ENCODE peak calls at places on chromosomes 11 and 22, in five cellular contexts. K, I, M, D and C are unnamed samples.

GRCh38 chr11:36577859-36578258 is 10.1 kb downstream of the RAG1 start:
- DNase-seq in K (no peak), I (no peak), M (no peak), D (no peak), C (no peak)

GRCh38 chr11:133082851-133083488 is 449.3 kb downstream of the OPCML start:
- DNase-seq in K (no peak), I (no peak), M (peak; percentile 28), D (no peak), C (no peak)

GRCh38 chr11:97965849-97966646 is 1054.7 kb upstream of the CNTN5 start:
- DNase-seq in K (no peak), I (no peak), M (no peak), D (no peak), C (no peak)

GRCh38 chr22:17951315-17951714 is 73.0 kb downstream of the MICAL3 start:
- DNase-seq in K (no peak), I (no peak), M (no peak), D (no peak), C (no peak)

GRCh38 chr22:26536056-26536761 is 23.9 kb upstream of the TFIP11 start:
- DNase-seq in K (no peak), I (no peak), M (no peak), D (no peak), C (no peak)

GRCh38 chr11:69914286-69915150 is 95.3 kb upstream of the FGF3 start:
- DNase-seq in K (no peak), I (peak; percentile 73), M (no peak), D (peak; percentile 53), C (no peak)

GRCh38 chr22:39133871-39134270 is 18.6 kb downstream of the CBX7 start:
- DNase-seq in K (no peak), I (no peak), M (no peak), D (peak; percentile 60), C (no peak)

GRCh38 chr11:96155627-96156378 is 187.2 kb downstream of the MAML2 start:
- DNase-seq in K (no peak), I (no peak), M (peak; percentile 91), D (peak; percentile 91), C (peak; percentile 27)

GRCh38 chr11:114166897-114167323 is 107.4 kb downstream of the ZBTB16 start:
- DNase-seq in K (peak; percentile 30), I (no peak), M (no peak), D (peak; percentile 82), C (no peak)

GRCh38 chr11:77821349-77821851 is 456 bp downstream of the AAMDC start:
- DNase-seq in K (no peak), I (no peak), M (no peak), D (peak; percentile 71), C (no peak)

GRCh38 chr11:2180775-2181370 is 9.3 kb upstream of the TH start:
- DNase-seq in K (no peak), I (no peak), M (no peak), D (no peak), C (no peak)

GRCh38 chr11:47720651-47721050 is 5.5 kb upstream of the AGBL2 start:
- DNase-seq in K (no peak), I (no peak), M (no peak), D (no peak), C (no peak)

GRCh38 chr11:111331711-111332479 is 33.5 kb downstream of the POU2AF3 start:
- DNase-seq in K (no peak), I (no peak), M (no peak), D (peak; percentile 66), C (no peak)

GRCh38 chr11:63144121-63144520 is at the start of gene SLC22A24:
- DNase-seq in K (no peak), I (no peak), M (no peak), D (no peak), C (no peak)

DNA sequence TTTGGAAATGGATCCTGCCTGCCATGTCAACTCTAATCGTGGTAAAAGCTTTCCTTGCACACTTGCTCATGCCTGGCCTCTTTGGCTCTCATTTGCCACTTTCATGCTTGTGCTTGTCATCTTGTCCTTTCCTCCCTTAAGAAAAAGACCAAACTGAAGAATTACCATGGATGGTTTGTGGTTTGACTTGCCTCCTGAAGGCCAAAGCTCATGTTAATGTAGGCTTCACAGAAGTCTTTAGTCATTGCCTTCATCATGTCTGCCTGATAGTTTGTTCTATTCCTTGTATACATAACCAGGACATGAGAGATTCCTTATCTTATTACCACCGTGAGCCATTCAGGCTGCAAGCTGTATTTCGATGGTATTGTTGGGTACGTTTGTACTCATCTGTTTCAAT is 17.3 kb downstream of the TEAD1 start:
- DNase-seq in K (no peak), I (no peak), M (no peak), D (no peak), C (no peak)
- H3K4me1 ChIP-seq in K (no peaks in the 10 kb centered on the region), I (peaks cover 40% of the 10 kb centered on the region), M (peaks cover 90% of the 10 kb centered on the region), D (peaks cover 97% of the 10 kb centered on the region), C (peaks cover 80% of the 10 kb centered on the region)

GRCh38 chr11:121265586-121265985 is 27.0 kb upstream of the SC5D start:
- DNase-seq in K (no peak), I (no peak), M (no peak), D (no peak), C (no peak)

GRCh38 chr11:121274332-121274991 is 18.1 kb upstream of the SC5D start:
- DNase-seq in K (no peak), I (no peak), M (no peak), D (no peak), C (no peak)

GRCh38 chr11:121270286-121270685 is 22.3 kb upstream of the SC5D start:
- DNase-seq in K (no peak), I (no peak), M (no peak), D (no peak), C (no peak)
- H3K4me3 ChIP-seq in K (no peak overlapping the region), I (no peak overlapping the region), M (no peak overlapping the region), D (no peak overlapping the region), C (no peak overlapping the region)

DNA sequence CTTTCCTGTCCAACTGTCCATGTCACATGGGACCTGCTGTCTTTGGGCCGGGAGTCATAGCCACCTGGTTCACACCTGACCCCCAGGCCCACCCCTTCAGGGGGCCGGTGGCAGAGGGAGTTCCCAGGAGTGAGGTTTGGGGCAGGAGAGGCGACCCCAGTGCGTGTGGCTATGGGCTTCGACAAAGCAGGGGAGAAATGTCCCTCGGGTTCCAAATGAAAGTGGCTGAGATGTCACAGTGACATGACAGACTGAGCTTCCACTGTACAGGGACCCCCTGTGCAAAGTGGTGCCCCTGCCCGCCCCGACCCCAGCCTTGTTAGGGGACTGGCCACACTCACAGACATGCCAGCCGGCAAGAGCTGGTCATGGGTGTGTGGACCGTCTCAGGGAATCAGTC is 1297.0 kb downstream of the BRD1 start:
- DNase-seq in K (no peak), I (no peak), M (no peak), D (no peak), C (no peak)
- H3K9me3 ChIP-seq in K (no peaks in the 10 kb centered on the region), I (no peaks in the 10 kb centered on the region), M (no peaks in the 10 kb centered on the region), D (no peaks in the 10 kb centered on the region), C (no peaks in the 10 kb centered on the region)

GRCh38 chr11:66154109-66154508 is 84.0 kb downstream of the PACS1 start:
- DNase-seq in K (no peak), I (no peak), M (no peak), D (no peak), C (no peak)
- H3K4me1 ChIP-seq in K (peaks cover 13% of the 10 kb centered on the region), I (no peaks in the 10 kb centered on the region), M (peaks cover 23% of the 10 kb centered on the region), D (peaks cover 13% of the 10 kb centered on the region), C (no peaks in the 10 kb centered on the region)

GRCh38 chr11:116580828-116581227 is 192.0 kb downstream of the BUD13 start:
- DNase-seq in K (no peak), I (no peak), M (no peak), D (no peak), C (no peak)
- H3K4me3 ChIP-seq in K (no peak overlapping the region), I (no peak overlapping the region), M (no peak overlapping the region), D (no peak overlapping the region), C (peak overlapping the region; percentile 39)

DNA sequence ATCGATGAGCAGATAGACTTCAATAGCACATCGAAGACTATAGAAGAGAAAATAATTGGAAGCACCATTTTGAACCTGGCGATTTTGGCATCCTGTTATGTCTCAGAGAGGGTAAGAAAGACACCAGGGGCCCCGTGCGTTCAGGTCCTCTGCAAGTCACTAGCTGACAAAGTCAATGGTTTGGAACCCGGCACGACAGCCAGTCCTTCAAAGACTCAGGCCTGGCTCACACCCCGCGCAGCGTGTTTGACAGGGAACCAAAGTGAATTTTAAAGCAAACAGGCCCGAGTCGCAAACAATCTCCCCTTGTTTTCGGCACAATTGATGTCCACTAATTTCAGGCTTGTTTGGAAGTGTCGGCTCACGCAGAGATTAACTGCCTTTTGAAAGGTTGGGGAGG is 716.6 kb downstream of the BRD1 start:
- DNase-seq in K (no peak), I (no peak), M (no peak), D (peak; percentile 35), C (no peak)
- H3K9me3 ChIP-seq in K (no peaks in the 10 kb centered on the region), I (no peaks in the 10 kb centered on the region), M (no peaks in the 10 kb centered on the region), D (no peaks in the 10 kb centered on the region), C (no peaks in the 10 kb centered on the region)

GRCh38 chr11:72038491-72038890 is 39.8 kb downstream of the IL18BP start:
- DNase-seq in K (no peak), I (peak; percentile 65), M (peak; percentile 75), D (peak; percentile 94), C (no peak)

GRCh38 chr11:72039108-72039850 is 40.6 kb downstream of the IL18BP start:
- DNase-seq in K (no peak), I (no peak), M (no peak), D (no peak), C (no peak)

GRCh38 chr11:72036687-72037086 is 38.0 kb downstream of the IL18BP start:
- DNase-seq in K (no peak), I (no peak), M (no peak), D (no peak), C (no peak)

GRCh38 chr11:72040497-72041363 is 39.6 kb downstream of the NUMA1 start:
- DNase-seq in K (peak; percentile 71), I (peak; percentile 94), M (peak; percentile 96), D (peak; percentile 99), C (peak; percentile 76)

DNA sequence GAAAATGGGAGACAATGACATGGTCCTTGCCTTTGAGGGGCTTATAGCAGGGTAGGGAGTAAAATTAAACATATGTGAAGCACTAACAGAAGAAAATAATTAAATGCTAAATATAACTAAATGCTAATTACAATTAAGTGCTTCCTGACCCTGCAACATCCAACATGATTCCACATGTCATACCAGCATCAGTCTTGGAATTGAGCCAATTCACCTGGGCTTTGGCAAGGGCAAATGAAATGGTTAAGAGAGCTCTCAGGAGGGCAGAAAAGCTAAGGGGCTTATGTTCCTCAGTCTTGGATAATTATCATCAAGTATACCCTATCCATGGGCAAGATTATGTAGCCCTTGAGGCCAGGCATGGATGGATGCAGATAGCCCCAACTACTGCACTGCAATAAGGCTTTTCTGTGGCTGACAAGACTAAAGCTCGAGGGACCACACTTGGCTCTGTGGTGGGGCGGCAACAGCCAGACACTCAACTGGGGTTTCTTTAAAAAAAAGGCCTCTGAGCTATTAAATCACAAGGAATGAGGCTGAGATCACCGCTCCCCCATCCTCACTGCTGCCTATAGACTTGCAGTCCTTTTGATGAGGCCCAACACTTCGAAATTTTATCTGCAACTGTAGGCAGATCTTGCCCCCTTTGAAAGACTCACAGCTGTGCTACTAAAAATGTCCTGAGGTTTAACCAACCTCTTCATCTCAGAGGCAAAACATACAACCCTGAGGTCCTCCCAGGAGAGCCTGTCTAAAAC is 39.0 kb downstream of the IL18BP start:
- DNase-seq in K (no peak), I (no peak), M (no peak), D (no peak), C (no peak)
- H3K4me1 ChIP-seq in K (peaks cover 64% of the 10 kb centered on the region), I (peaks cover 21% of the 10 kb centered on the region), M (peaks cover 71% of the 10 kb centered on the region), D (peaks cover 78% of the 10 kb centered on the region), C (peaks cover 38% of the 10 kb centered on the region)

GRCh38 chr11:8267831-8268529 is 4.3 kb upstream of the LMO1 start:
- DNase-seq in K (no peak), I (peak; percentile 46), M (no peak), D (peak; percentile 44), C (no peak)
- H3K4me3 ChIP-seq in K (no peak overlapping the region), I (peak overlapping the region; percentile 33), M (peak overlapping the region; percentile 35), D (peak overlapping the region; percentile 8), C (peak overlapping the region; percentile 67)